ENCODE peak calls at places on chromosomes 5 and 9, in eight cellular contexts. J, H, O, F, E, Y, K and N are unnamed samples.

GRCh38 chr5:90866915-90867715 is 308.5 kb downstream of the ADGRV1 start:
- DNase-seq in J (no peak), H (no peak), O (no peak), F (no peak), E (no peak), Y (no peak), K (no peak), N (no peak)

GRCh38 chr5:138706655-138707480 is 46.4 kb upstream of the CTNNA1 start:
- DNase-seq in J (no peak), H (no peak), O (no peak), F (no peak), E (peak; percentile 59), Y (no peak), K (no peak), N (no peak)

GRCh38 chr5:64229163-64229774 is 63.6 kb downstream of the RNF180 start:
- DNase-seq in J (no peak), H (no peak), O (no peak), F (no peak), E (no peak), Y (no peak), K (no peak), N (no peak)

GRCh38 chr5:71601222-71602026 is 14.3 kb downstream of the MCCC2 start:
- DNase-seq in J (no peak), H (no peak), O (no peak), F (peak; percentile 62), E (no peak), Y (no peak), K (peak; percentile 18), N (no peak)

GRCh38 chr9:129336130-129336528 is 158.1 kb upstream of the IER5L start:
- DNase-seq in J (no peak), H (no peak), O (no peak), F (no peak), E (no peak), Y (no peak), K (no peak), N (no peak)

GRCh38 chr5:88688981-88689661 is 193.9 kb downstream of the MEF2C start:
- DNase-seq in J (no peak), H (no peak), O (no peak), F (no peak), E (no peak), Y (no peak), K (no peak), N (no peak)

GRCh38 chr9:93698140-93698908 is 121.9 kb downstream of the PHF2 start:
- DNase-seq in J (peak; percentile 56), H (no peak), O (no peak), F (no peak), E (no peak), Y (no peak), K (no peak), N (peak; percentile 5)

GRCh38 chr5:135714126-135714894 is 120.2 kb upstream of the SLC25A48 start:
- DNase-seq in J (no peak), H (no peak), O (no peak), F (no peak), E (no peak), Y (no peak), K (no peak), N (no peak)

GRCh38 chr9:88803551-88804288 is 187.5 kb upstream of the S1PR3 start:
- DNase-seq in J (no peak), H (no peak), O (no peak), F (no peak), E (no peak), Y (no peak), K (no peak), N (no peak)

GRCh38 chr9:137582286-137582860 is 3.6 kb upstream of the DPH7 start:
- DNase-seq in J (no peak), H (no peak), O (no peak), F (no peak), E (peak; percentile 71), Y (no peak), K (no peak), N (no peak)

GRCh38 chr5:71782771-71783770 is 64.0 kb downstream of the CARTPT start:
- DNase-seq in J (peak; percentile 75), H (no peak), O (no peak), F (peak; percentile 14), E (peak; percentile 86), Y (peak; percentile 90), K (peak; percentile 86), N (peak; percentile 53)

GRCh38 chr9:125203259-125203658 is 2.9 kb downstream of the RABEPK start:
- DNase-seq in J (no peak), H (no peak), O (no peak), F (no peak), E (no peak), Y (no peak), K (no peak), N (no peak)
- TF ChIP-seq CTCF in J (no peak), H (no peak), O (no peak), F (no peak), E (no peak), Y (no peak), K (no peak), N (no peak)

GRCh38 chr9:133665535-133665934 is 29.4 kb downstream of the DBH start:
- DNase-seq in J (no peak), H (no peak), O (no peak), F (no peak), E (no peak), Y (no peak), K (no peak), N (no peak)

GRCh38 chr9:133666387-133666786 is 30.2 kb downstream of the DBH start:
- DNase-seq in J (no peak), H (no peak), O (no peak), F (no peak), E (no peak), Y (no peak), K (no peak), N (no peak)

GRCh38 chr9:133664173-133664572 is 28.0 kb downstream of the DBH start:
- DNase-seq in J (no peak), H (no peak), O (no peak), F (no peak), E (no peak), Y (no peak), K (no peak), N (no peak)

GRCh38 chr9:133665096-133665495 is 28.9 kb downstream of the DBH start:
- DNase-seq in J (no peak), H (no peak), O (no peak), F (no peak), E (no peak), Y (no peak), K (no peak), N (no peak)

GRCh38 chr9:133664651-133665050 is 28.5 kb downstream of the DBH start:
- DNase-seq in J (no peak), H (no peak), O (no peak), F (no peak), E (no peak), Y (no peak), K (no peak), N (no peak)
- TF ChIP-seq CTCF in J (no peak), H (no peak), O (no peak), F (no peak), E (no peak), Y (no peak), K (no peak), N (no peak)

GRCh38 chr5:141186897-141187512 is at the start of gene PCDHB9:
- DNase-seq in J (no peak), H (no peak), O (no peak), F (no peak), E (no peak), Y (no peak), K (peak; percentile 15), N (no peak)

GRCh38 chr5:141196363-141196762 is 3.1 kb upstream of the PCDHB11 start:
- DNase-seq in J (no peak), H (no peak), O (no peak), F (no peak), E (no peak), Y (no peak), K (no peak), N (no peak)

GRCh38 chr5:141192110-141192725 is at the start of gene PCDHB10:
- DNase-seq in J (no peak), H (no peak), O (no peak), F (no peak), E (no peak), Y (no peak), K (peak; percentile 40), N (no peak)
- TF ChIP-seq CTCF in J (peak; percentile 40), H (no peak), O (no peak), F (no peak), E (peak; percentile 34), Y (peak; percentile 68), K (peak; percentile 66), N (peak; percentile 49)

GRCh38 chr5:77133061-77133758 is 46.1 kb upstream of the ZBED3 start:
- DNase-seq in J (no peak), H (peak; percentile 58), O (no peak), F (no peak), E (peak; percentile 84), Y (peak; percentile 90), K (no peak), N (no peak)

GRCh38 chr5:77128411-77129061 is 41.5 kb upstream of the ZBED3 start:
- DNase-seq in J (no peak), H (no peak), O (no peak), F (no peak), E (no peak), Y (no peak), K (no peak), N (no peak)

DNA sequence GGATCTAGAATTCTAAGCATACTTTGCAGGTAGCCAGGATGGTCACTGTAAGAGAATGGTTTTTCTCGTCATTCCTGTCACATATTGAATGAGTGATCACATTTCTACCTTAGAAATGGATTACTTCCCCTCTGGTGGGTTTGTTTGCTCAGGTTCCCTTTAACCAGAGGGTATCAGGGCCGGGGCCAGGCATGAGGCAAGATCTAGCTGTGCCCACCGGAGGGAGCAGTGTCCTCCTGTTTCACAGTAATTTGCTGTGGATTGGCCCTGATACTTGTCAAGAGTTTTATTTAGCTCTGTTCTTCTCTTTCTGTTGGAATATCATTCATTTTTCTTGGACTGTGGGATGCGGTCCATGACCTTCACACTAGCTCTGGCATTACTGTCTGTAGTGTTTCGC is 42.3 kb upstream of the ZBED3 start:
- DNase-seq in J (no peak), H (no peak), O (no peak), F (peak; percentile 15), E (no peak), Y (peak; percentile 41), K (peak; percentile 16), N (no peak)
- TF ChIP-seq CTCF in J (no peak), H (no peak), O (no peak), F (no peak), E (no peak), Y (peak; percentile 49), K (peak; percentile 62), N (peak; percentile 57)